ENCODE peak calls at places on chromosomes 11 and 22, in four cellular contexts. M is fibroblast of mammary gland, G is tibial nerve, C is tibial artery. V is an unnamed sample.

GRCh38 chr11:102730036-102730815 is 5.5 kb upstream of the MMP8 start:
- DNase-seq in M (peak), G (no peak), C (no peak), V (no peak)

GRCh38 chr11:44017443-44018126 is 30.2 kb upstream of the ACCSL start:
- DNase-seq in M (peak), G (no peak), C (peak), V (peak)

GRCh38 chr11:93081694-93082093 is 112.2 kb downstream of the MTNR1B start:
- DNase-seq in M (no peak), G (no peak), C (no peak), V (no peak)

GRCh38 chr22:19105867-19106802 is 16.1 kb downstream of the DGCR2 start:
- DNase-seq in M (no peak), G (no peak), C (peak), V (no peak)

GRCh38 chr11:131685206-131685605 is 314.8 kb downstream of the NTM start:
- DNase-seq in M (no peak), G (no peak), C (no peak), V (no peak)

GRCh38 chr22:27487600-27488450 is 313.7 kb downstream of the MN1 start:
- DNase-seq in M (peak), G (no peak), C (no peak), V (no peak)

GRCh38 chr11:68118753-68119448 is 2.3 kb downstream of the CHKA start:
- DNase-seq in M (no peak), G (no peak), C (no peak), V (no peak)

GRCh38 chr11:29087404-29087803 is 929.4 kb downstream of the KCNA4 start:
- DNase-seq in M (no peak), G (no peak), C (no peak), V (no peak)

GRCh38 chr11:30984442-30984816 is 385.1 kb downstream of the DCDC1 start:
- DNase-seq in M (peak), G (no peak), C (no peak), V (no peak)

GRCh38 chr11:73662445-73663157 is 16.2 kb downstream of the PLEKHB1 start:
- DNase-seq in M (peak), G (no peak), C (no peak), V (no peak)

GRCh38 chr11:122676638-122677037 is 21.1 kb downstream of the UBASH3B start:
- DNase-seq in M (no peak), G (no peak), C (no peak), V (no peak)

GRCh38 chr11:69008774-69009440 is 4.1 kb downstream of the MRGPRF start:
- DNase-seq in M (peak), G (peak), C (peak), V (peak)

GRCh38 chr11:112219476-112220232 is 6.6 kb upstream of the PTS start:
- DNase-seq in M (peak), G (no peak), C (no peak), V (no peak)

GRCh38 chr11:123304828-123305530 is 109.9 kb upstream of the CLMP start:
- DNase-seq in M (no peak), G (no peak), C (no peak), V (no peak)

GRCh38 chr11:64854534-64855502 is 10.4 kb upstream of the CDC42BPG start:
- DNase-seq in M (peak), G (peak), C (peak), V (peak)
- H3K4me3 ChIP-seq in M (no peak), G (no peak), C (no peak), V (no peak)

GRCh38 chr11:110463153-110463552 is 33.4 kb downstream of the FDX1 start:
- DNase-seq in M (peak), G (peak), C (peak), V (no peak)
- TF ChIP-seq CTCF in M (peak), G (peak), C (no peak), V (no peak)

GRCh38 chr11:116052603-116053537 is 548.7 kb upstream of the CADM1 start:
- DNase-seq in M (no peak), G (no peak), C (no peak), V (no peak)
- H3K4me3 ChIP-seq in M (no peak), G (no peak), C (no peak), V (no peak)

DNA sequence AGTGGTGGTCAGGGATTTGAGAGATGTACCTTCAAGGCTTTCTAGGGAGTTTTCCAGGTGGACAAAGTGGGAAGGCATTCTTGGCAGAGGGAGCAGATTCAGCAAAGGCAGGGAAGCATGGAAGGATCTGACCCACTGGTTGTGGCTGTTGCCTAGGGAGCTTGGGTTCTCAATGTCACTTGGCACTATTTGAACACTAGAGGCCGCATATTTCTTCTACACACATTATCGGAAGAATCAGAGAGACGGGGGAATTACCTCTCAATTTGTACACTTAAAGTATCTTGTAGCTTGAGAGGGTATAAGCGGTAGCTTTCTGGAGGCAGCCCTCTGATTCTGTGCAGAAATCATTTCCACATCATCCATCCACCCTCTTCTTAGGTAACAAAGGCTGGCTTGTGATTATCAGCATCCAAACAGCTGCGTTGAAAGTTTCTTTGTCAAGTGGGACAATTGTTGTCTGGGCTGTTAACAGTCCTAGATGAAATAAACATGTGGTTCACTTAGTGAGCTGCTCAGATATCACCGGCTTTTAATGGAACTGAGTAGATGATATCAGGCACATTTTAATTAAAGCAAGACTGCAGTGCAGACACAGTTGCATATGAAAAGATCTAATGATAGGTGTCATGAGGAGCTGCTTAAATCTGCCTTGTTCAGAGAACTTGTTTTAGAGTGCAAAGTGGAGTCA is 2.6 kb downstream of the NELL1 start:
- DNase-seq in M (no peak), G (no peak), C (no peak), V (no peak)
- TF ChIP-seq CTCF in M (peak), G (no peak), C (no peak), V (no peak)

DNA sequence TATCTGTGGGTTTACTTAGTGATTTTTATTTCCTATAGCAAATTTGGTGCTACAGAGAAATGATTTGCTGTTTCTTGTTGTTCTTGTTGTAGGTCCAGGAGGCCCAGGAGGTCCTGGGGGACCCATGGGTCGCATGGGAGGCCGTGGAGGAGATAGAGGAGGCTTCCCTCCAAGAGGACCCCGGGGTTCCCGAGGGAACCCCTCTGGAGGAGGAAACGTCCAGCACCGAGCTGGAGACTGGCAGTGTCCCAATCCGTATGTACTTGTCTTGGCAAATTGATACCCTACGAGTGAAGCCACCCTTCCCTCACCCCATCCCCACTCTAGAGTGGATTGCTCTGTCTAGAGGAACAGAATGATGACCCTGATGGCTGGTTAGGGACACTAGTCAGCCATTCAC is 7.8 kb upstream of the GAS2L1 start:
- DNase-seq in M (no peak), G (no peak), C (no peak), V (no peak)
- H3K4me3 ChIP-seq in M (no peak), G (no peak), C (no peak), V (no peak)

GRCh38 chr22:50248192-50249084 is 2.6 kb downstream of the HDAC10 start:
- DNase-seq in M (no peak), G (no peak), C (no peak), V (no peak)

GRCh38 chr22:50250555-50251471 is at the start of gene HDAC10:
- DNase-seq in M (peak), G (no peak), C (peak), V (peak)

GRCh38 chr22:50247748-50248147 is 2.9 kb upstream of the TUBGCP6 start:
- DNase-seq in M (peak), G (no peak), C (no peak), V (no peak)

GRCh38 chr22:50250249-50250554 is 863 bp downstream of the HDAC10 start:
- DNase-seq in M (no peak), G (no peak), C (no peak), V (no peak)

GRCh38 chr22:50249382-50250248 is 1.4 kb downstream of the HDAC10 start:
- DNase-seq in M (no peak), G (no peak), C (no peak), V (no peak)
- TF ChIP-seq CTCF in M (no peak), G (no peak), C (no peak), V (no peak)

GRCh38 chr11:120184946-120185677 is 25.7 kb upstream of the OAF start:
- DNase-seq in M (peak), G (peak), C (peak), V (peak)
- H3K4me3 ChIP-seq in M (no peak), G (no peak), C (no peak), V (peak)

DNA sequence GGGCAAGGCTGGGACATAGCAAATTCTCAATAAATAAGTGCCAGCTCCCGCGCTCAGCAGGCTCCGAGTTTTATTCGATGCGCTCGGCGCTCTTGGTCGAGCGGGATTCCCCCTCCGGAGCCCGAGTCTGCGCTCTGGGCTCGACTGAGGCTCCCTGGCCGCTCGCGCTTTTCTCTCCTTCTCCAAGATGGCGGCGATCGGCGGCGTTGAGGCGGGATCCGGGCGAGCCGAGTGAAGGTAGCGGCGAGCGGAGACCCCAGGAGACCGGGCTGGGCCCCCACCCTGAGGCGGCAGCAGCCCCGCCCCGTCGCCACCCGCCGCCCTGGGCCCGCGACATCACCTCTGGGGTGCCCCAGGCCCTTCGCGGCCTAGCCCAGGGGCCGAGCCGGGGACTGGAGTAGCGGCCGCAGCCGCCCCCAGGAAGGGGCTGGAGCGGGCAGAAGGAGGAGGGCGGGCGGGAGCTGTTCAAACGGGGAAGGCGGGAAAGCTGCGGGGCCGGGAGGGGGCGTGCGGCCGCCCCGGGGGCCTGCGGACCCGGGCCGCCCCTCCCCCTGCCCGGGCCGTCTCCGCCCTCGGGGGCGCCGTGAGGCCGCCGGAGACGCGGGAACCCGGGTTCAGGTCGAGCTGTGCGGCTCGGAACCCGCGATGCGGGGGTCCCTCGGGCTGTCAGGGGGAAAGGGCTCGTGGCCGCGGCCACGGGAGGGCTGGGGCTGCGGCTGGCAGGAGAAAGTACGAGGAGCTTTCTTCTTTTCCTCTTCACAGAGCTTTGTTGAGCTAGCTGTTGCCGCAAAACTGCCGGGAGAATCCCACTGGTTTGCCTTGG is at the start of gene HMGXB4:
- DNase-seq in M (peak), G (peak), C (peak), V (peak)
- TF ChIP-seq CTCF in M (no peak), G (no peak), C (peak), V (no peak)

GRCh38 chr11:86204356-86204755 is 40.2 kb upstream of the EED start:
- DNase-seq in M (no peak), G (no peak), C (no peak), V (no peak)

GRCh38 chr11:86201371-86201770 is 43.2 kb upstream of the EED start:
- DNase-seq in M (no peak), G (no peak), C (no peak), V (no peak)

GRCh38 chr11:86198156-86198555 is 46.4 kb upstream of the EED start:
- DNase-seq in M (no peak), G (no peak), C (no peak), V (no peak)

GRCh38 chr11:86205415-86206268 is 38.9 kb upstream of the EED start:
- DNase-seq in M (no peak), G (no peak), C (no peak), V (no peak)

DNA sequence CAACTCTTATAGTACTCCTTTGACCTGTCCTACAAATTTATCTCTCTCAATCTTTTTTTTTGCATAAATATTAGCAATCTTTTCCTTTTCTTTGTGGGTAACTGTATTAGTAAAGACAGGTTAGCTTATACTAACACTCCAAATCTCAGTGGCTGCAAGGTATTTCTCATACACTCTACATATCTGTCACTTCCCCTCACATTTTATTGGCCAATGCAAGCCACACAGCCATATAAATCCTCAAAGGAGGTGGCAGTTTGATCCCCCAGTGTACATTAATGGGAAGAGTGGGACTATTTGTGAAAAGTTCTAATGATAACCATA is 42.6 kb upstream of the EED start:
- DNase-seq in M (no peak), G (no peak), C (no peak), V (no peak)
- H3K4me3 ChIP-seq in M (peak), G (no peak), C (peak), V (no peak)

V was measured in pancreas.